ENCODE peak calls at places on chromosomes 13 and 19, in six cellular contexts. One of them, this sample, is unnamed.

GRCh38 chr19:46823049-46823448 is 27.6 kb downstream of the AP2S1 start:
- DNase-seq in GM06990: no peak
- DNase-seq in breast epithelium: no peak
- DNase-seq in A549: no peak
- DNase-seq in GM13976: no peak
- DNase-seq in astrocyte: no peak
- DNase-seq in this sample: no peak

GRCh38 chr13:111893607-111894443 is 173.1 kb upstream of the SOX1 start:
- DNase-seq in GM06990: no peak
- DNase-seq in breast epithelium: no peak
- DNase-seq in A549: no peak
- DNase-seq in GM13976: no peak
- DNase-seq in astrocyte: no peak
- DNase-seq in this sample: no peak

GRCh38 chr13:44300895-44301638 is 72.6 kb upstream of the SERP2 start:
- DNase-seq in GM06990: peak
- DNase-seq in breast epithelium: peak
- DNase-seq in A549: peak
- DNase-seq in GM13976: peak
- DNase-seq in astrocyte: peak
- DNase-seq in this sample: peak

GRCh38 chr13:20451397-20451796 is 74.3 kb downstream of the CRYL1 start:
- DNase-seq in GM06990: no peak
- DNase-seq in breast epithelium: no peak
- DNase-seq in A549: no peak
- DNase-seq in GM13976: no peak
- DNase-seq in astrocyte: no peak
- DNase-seq in this sample: no peak

GRCh38 chr19:5131031-5131865 is 162.3 kb downstream of the KDM4B start:
- DNase-seq in GM06990: peak
- DNase-seq in breast epithelium: no peak
- DNase-seq in A549: no peak
- DNase-seq in GM13976: peak
- DNase-seq in astrocyte: no peak
- DNase-seq in this sample: peak

GRCh38 chr13:32025730-32026129 is 5.8 kb upstream of the FRY start:
- DNase-seq in GM06990: no peak
- DNase-seq in breast epithelium: no peak
- DNase-seq in A549: no peak
- DNase-seq in GM13976: no peak
- DNase-seq in astrocyte: no peak
- DNase-seq in this sample: no peak

GRCh38 chr19:16370671-16371391 is 46.2 kb downstream of the KLF2 start:
- DNase-seq in GM06990: no peak
- DNase-seq in breast epithelium: no peak
- DNase-seq in A549: no peak
- DNase-seq in GM13976: no peak
- DNase-seq in astrocyte: no peak
- DNase-seq in this sample: no peak

GRCh38 chr13:27304611-27305010 is 34.0 kb downstream of the RASL11A start:
- DNase-seq in GM06990: no peak
- DNase-seq in breast epithelium: no peak
- DNase-seq in A549: no peak
- DNase-seq in GM13976: no peak
- DNase-seq in astrocyte: no peak
- DNase-seq in this sample: no peak

GRCh38 chr19:46716013-46716671 is 772 bp downstream of the PRKD2 start:
- DNase-seq in GM06990: no peak
- DNase-seq in breast epithelium: no peak
- DNase-seq in A549: no peak
- DNase-seq in GM13976: no peak
- DNase-seq in astrocyte: no peak
- DNase-seq in this sample: no peak

GRCh38 chr13:44573790-44574465 is 2.2 kb downstream of the TSC22D1 start:
- DNase-seq in GM06990: no peak
- DNase-seq in breast epithelium: no peak
- DNase-seq in A549: peak
- DNase-seq in GM13976: peak
- DNase-seq in astrocyte: peak
- DNase-seq in this sample: peak

GRCh38 chr19:5403968-5404640 is 51.1 kb upstream of the ZNRF4 start:
- DNase-seq in GM06990: peak
- DNase-seq in breast epithelium: peak
- DNase-seq in A549: peak
- DNase-seq in GM13976: peak
- DNase-seq in astrocyte: peak
- DNase-seq in this sample: peak

GRCh38 chr13:77325371-77325941 is 1.4 kb downstream of the MYCBP2 start:
- DNase-seq in GM06990: peak
- DNase-seq in breast epithelium: no peak
- DNase-seq in A549: no peak
- DNase-seq in GM13976: peak
- DNase-seq in astrocyte: no peak
- DNase-seq in this sample: peak

GRCh38 chr13:106522898-106523525 is 12.4 kb downstream of the EFNB2 start:
- DNase-seq in GM06990: no peak
- DNase-seq in breast epithelium: no peak
- DNase-seq in A549: no peak
- DNase-seq in GM13976: no peak
- DNase-seq in astrocyte: no peak
- DNase-seq in this sample: no peak

GRCh38 chr13:97020689-97021240 is 26.5 kb upstream of the OXGR1 start:
- DNase-seq in GM06990: no peak
- DNase-seq in breast epithelium: no peak
- DNase-seq in A549: no peak
- DNase-seq in GM13976: no peak
- DNase-seq in astrocyte: no peak
- DNase-seq in this sample: no peak

GRCh38 chr19:30695171-30695875 is 323.1 kb downstream of the ZNF536 start:
- DNase-seq in GM06990: no peak
- DNase-seq in breast epithelium: no peak
- DNase-seq in A549: no peak
- DNase-seq in GM13976: no peak
- DNase-seq in astrocyte: no peak
- DNase-seq in this sample: no peak

GRCh38 chr19:50461066-50461875 is 15.0 kb upstream of the EMC10 start:
- DNase-seq in GM06990: peak
- DNase-seq in breast epithelium: peak
- DNase-seq in A549: peak
- DNase-seq in GM13976: peak
- DNase-seq in astrocyte: peak
- DNase-seq in this sample: peak

GRCh38 chr13:33125821-33126570 is 109.8 kb downstream of the KL start:
- DNase-seq in GM06990: no peak
- DNase-seq in breast epithelium: peak
- DNase-seq in A549: peak
- DNase-seq in GM13976: no peak
- DNase-seq in astrocyte: peak
- DNase-seq in this sample: no peak

GRCh38 chr13:98960331-98961203 is 17.3 kb downstream of the DOCK9 start:
- DNase-seq in GM06990: no peak
- DNase-seq in breast epithelium: no peak
- DNase-seq in A549: no peak
- DNase-seq in GM13976: no peak
- DNase-seq in astrocyte: no peak
- DNase-seq in this sample: no peak

GRCh38 chr19:50794074-50794777 is 4.0 kb downstream of the ACP4 start:
- DNase-seq in GM06990: no peak
- DNase-seq in breast epithelium: no peak
- DNase-seq in A549: peak
- DNase-seq in GM13976: peak
- DNase-seq in astrocyte: no peak
- DNase-seq in this sample: peak

GRCh38 chr19:17686027-17686511 is 2.1 kb downstream of the UNC13A start:
- DNase-seq in GM06990: no peak
- DNase-seq in breast epithelium: no peak
- DNase-seq in A549: peak
- DNase-seq in GM13976: no peak
- DNase-seq in astrocyte: no peak
- DNase-seq in this sample: no peak

DNA sequence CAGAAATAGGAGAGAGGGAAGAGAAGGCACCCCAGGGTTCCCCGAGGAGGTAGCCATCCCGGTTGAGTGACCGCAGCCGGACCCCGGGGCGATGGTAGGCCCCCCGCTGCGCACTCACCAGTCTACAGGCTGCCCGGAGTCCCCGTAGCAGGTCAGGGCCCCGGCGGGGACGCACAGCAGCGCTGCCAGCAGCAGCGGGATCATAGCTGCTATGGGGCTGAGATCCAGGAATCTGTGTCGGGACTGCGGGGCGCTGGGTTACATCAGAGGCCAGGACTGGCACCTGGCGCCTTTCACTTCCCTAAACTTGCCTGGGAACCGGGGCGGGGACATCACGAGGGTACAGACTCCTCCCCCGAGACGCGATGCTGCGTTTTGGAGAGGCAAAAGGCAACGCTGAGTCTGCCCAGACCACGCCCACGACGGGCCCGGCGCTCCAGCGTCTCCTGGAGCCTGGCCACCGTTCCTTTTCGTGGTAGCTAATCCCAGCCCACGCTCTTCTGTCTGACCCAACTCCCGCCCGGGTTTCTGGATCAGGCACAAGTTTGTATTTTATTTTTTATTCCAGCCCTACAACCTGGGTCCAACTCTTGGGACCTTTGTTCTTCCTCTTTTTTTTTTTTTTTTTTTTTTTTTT is at the start of gene DNASE2:
- DNase-seq in GM06990: peak
- DNase-seq in breast epithelium: peak
- DNase-seq in A549: peak
- DNase-seq in GM13976: peak
- DNase-seq in astrocyte: peak
- DNase-seq in this sample: peak
- TF ChIP-seq CTCF in GM06990: no peak
- TF ChIP-seq CTCF in breast epithelium: no peak
- TF ChIP-seq CTCF in A549: no peak
- TF ChIP-seq CTCF in GM13976: no peak
- TF ChIP-seq CTCF in astrocyte: no peak
- TF ChIP-seq CTCF in this sample: no peak

GRCh38 chr13:50526771-50527567 is 316.5 kb downstream of the DLEU7 start:
- DNase-seq in GM06990: no peak
- DNase-seq in breast epithelium: peak
- DNase-seq in A549: no peak
- DNase-seq in GM13976: no peak
- DNase-seq in astrocyte: no peak
- DNase-seq in this sample: no peak

GRCh38 chr13:50527612-50528509 is 315.6 kb downstream of the DLEU7 start:
- DNase-seq in GM06990: no peak
- DNase-seq in breast epithelium: no peak
- DNase-seq in A549: peak
- DNase-seq in GM13976: no peak
- DNase-seq in astrocyte: no peak
- DNase-seq in this sample: no peak

GRCh38 chr13:50523307-50523706 is 320.2 kb downstream of the DLEU7 start:
- DNase-seq in GM06990: no peak
- DNase-seq in breast epithelium: no peak
- DNase-seq in A549: no peak
- DNase-seq in GM13976: no peak
- DNase-seq in astrocyte: no peak
- DNase-seq in this sample: no peak

GRCh38 chr13:50521750-50522149 is 321.7 kb downstream of the DLEU7 start:
- DNase-seq in GM06990: no peak
- DNase-seq in breast epithelium: no peak
- DNase-seq in A549: no peak
- DNase-seq in GM13976: no peak
- DNase-seq in astrocyte: no peak
- DNase-seq in this sample: no peak

GRCh38 chr13:50524540-50524939 is 319.0 kb downstream of the DLEU7 start:
- DNase-seq in GM06990: no peak
- DNase-seq in breast epithelium: no peak
- DNase-seq in A549: no peak
- DNase-seq in GM13976: no peak
- DNase-seq in astrocyte: no peak
- DNase-seq in this sample: no peak
- TF ChIP-seq CTCF in GM06990: no peak
- TF ChIP-seq CTCF in breast epithelium: no peak
- TF ChIP-seq CTCF in A549: no peak
- TF ChIP-seq CTCF in GM13976: no peak
- TF ChIP-seq CTCF in astrocyte: no peak
- TF ChIP-seq CTCF in this sample: no peak

GRCh38 chr13:75869981-75870380 is 233.9 kb downstream of the LMO7 start:
- DNase-seq in GM06990: no peak
- DNase-seq in breast epithelium: no peak
- DNase-seq in A549: no peak
- DNase-seq in GM13976: no peak
- DNase-seq in astrocyte: no peak
- DNase-seq in this sample: no peak

GRCh38 chr13:75867718-75868117 is 231.6 kb downstream of the LMO7 start:
- DNase-seq in GM06990: no peak
- DNase-seq in breast epithelium: no peak
- DNase-seq in A549: no peak
- DNase-seq in GM13976: no peak
- DNase-seq in astrocyte: no peak
- DNase-seq in this sample: no peak

GRCh38 chr13:75872970-75873369 is 236.8 kb downstream of the LMO7 start:
- DNase-seq in GM06990: no peak
- DNase-seq in breast epithelium: no peak
- DNase-seq in A549: no peak
- DNase-seq in GM13976: no peak
- DNase-seq in astrocyte: no peak
- DNase-seq in this sample: no peak

GRCh38 chr13:75871059-75871458 is 234.9 kb downstream of the LMO7 start:
- DNase-seq in GM06990: no peak
- DNase-seq in breast epithelium: no peak
- DNase-seq in A549: no peak
- DNase-seq in GM13976: no peak
- DNase-seq in astrocyte: no peak
- DNase-seq in this sample: no peak

GRCh38 chr13:75870397-75870801 is 234.3 kb downstream of the LMO7 start:
- DNase-seq in GM06990: no peak
- DNase-seq in breast epithelium: no peak
- DNase-seq in A549: peak
- DNase-seq in GM13976: peak
- DNase-seq in astrocyte: no peak
- DNase-seq in this sample: peak
- TF ChIP-seq CTCF in GM06990: peak
- TF ChIP-seq CTCF in breast epithelium: peak
- TF ChIP-seq CTCF in A549: peak
- TF ChIP-seq CTCF in GM13976: peak
- TF ChIP-seq CTCF in astrocyte: peak
- TF ChIP-seq CTCF in this sample: peak

GRCh38 chr19:45068041-45068440 is 8.2 kb downstream of the ZNF296 start:
- DNase-seq in GM06990: no peak
- DNase-seq in breast epithelium: no peak
- DNase-seq in A549: no peak
- DNase-seq in GM13976: no peak
- DNase-seq in astrocyte: no peak
- DNase-seq in this sample: no peak
- TF ChIP-seq CTCF in GM06990: no peak
- TF ChIP-seq CTCF in breast epithelium: no peak
- TF ChIP-seq CTCF in A549: no peak
- TF ChIP-seq CTCF in GM13976: no peak
- TF ChIP-seq CTCF in astrocyte: no peak
- TF ChIP-seq CTCF in this sample: no peak

GRCh38 chr13:99967498-99967883 is 4.1 kb downstream of the ZIC5 start:
- DNase-seq in GM06990: no peak
- DNase-seq in breast epithelium: no peak
- DNase-seq in A549: no peak
- DNase-seq in GM13976: no peak
- DNase-seq in astrocyte: no peak
- DNase-seq in this sample: no peak
- TF ChIP-seq CTCF in GM06990: no peak
- TF ChIP-seq CTCF in breast epithelium: no peak
- TF ChIP-seq CTCF in A549: no peak
- TF ChIP-seq CTCF in GM13976: no peak
- TF ChIP-seq CTCF in astrocyte: no peak
- TF ChIP-seq CTCF in this sample: no peak